ENCODE peak calls at places on chromosomes 3 and 15, in six cellular contexts. X, P, S, O, V and I are unnamed samples.

GRCh38 chr15:77183066-77183465 is 112.2 kb upstream of the TSPAN3 start:
- DNase-seq in X (no peak), P (no peak), S (no peak), O (no peak), V (no peak), I (no peak)

GRCh38 chr3:163056874-163057497 is 1560.4 kb downstream of the OTOL1 start:
- DNase-seq in X (peak; percentile 56), P (peak; percentile 41), S (no peak), O (no peak), V (peak; percentile 11), I (peak; percentile 70)

GRCh38 chr15:73295630-73296286 is 73.0 kb downstream of the HCN4 start:
- DNase-seq in X (no peak), P (no peak), S (no peak), O (no peak), V (peak; percentile 75), I (no peak)

GRCh38 chr3:183212096-183212495 is 41.0 kb upstream of the B3GNT5 start:
- DNase-seq in X (no peak), P (no peak), S (no peak), O (no peak), V (peak; percentile 78), I (no peak)

GRCh38 chr3:28726840-28727239 is 378.2 kb upstream of the AZI2 start:
- DNase-seq in X (peak; percentile 31), P (peak; percentile 23), S (no peak), O (no peak), V (peak; percentile 5), I (peak; percentile 52)

GRCh38 chr3:43606274-43606673 is 15.5 kb downstream of the ANO10 start:
- DNase-seq in X (no peak), P (peak; percentile 33), S (no peak), O (no peak), V (no peak), I (no peak)

GRCh38 chr3:168336276-168336675 is 240.6 kb upstream of the GOLIM4 start:
- DNase-seq in X (no peak), P (no peak), S (no peak), O (no peak), V (no peak), I (no peak)

GRCh38 chr3:63961891-63962290 is 49.7 kb upstream of the SCAANT1 start:
- DNase-seq in X (peak; percentile 58), P (no peak), S (no peak), O (no peak), V (peak; percentile 41), I (no peak)

GRCh38 chr15:25742421-25743159 is 120.5 kb downstream of the ATP10A start:
- DNase-seq in X (no peak), P (no peak), S (no peak), O (no peak), V (no peak), I (no peak)

GRCh38 chr15:88490036-88490435 is 22.5 kb downstream of the MRPS11 start:
- DNase-seq in X (no peak), P (no peak), S (no peak), O (no peak), V (no peak), I (peak; percentile 42)

GRCh38 chr3:142281474-142281873 is 56.1 kb upstream of the GK5 start:
- DNase-seq in X (no peak), P (no peak), S (no peak), O (no peak), V (no peak), I (no peak)

GRCh38 chr15:70111203-70112017 is 13.7 kb upstream of the TLE3 start:
- DNase-seq in X (peak; percentile 72), P (peak; percentile 93), S (no peak), O (no peak), V (no peak), I (peak; percentile 92)

GRCh38 chr3:129739613-129740012 is 133.1 kb upstream of the PLXND1 start:
- DNase-seq in X (no peak), P (no peak), S (no peak), O (no peak), V (no peak), I (no peak)

GRCh38 chr3:185084883-185085282 is 68.0 kb downstream of the C3orf70 start:
- DNase-seq in X (no peak), P (no peak), S (no peak), O (no peak), V (no peak), I (no peak)

GRCh38 chr15:70034596-70034995 is 63.1 kb downstream of the TLE3 start:
- DNase-seq in X (no peak), P (no peak), S (no peak), O (no peak), V (no peak), I (peak; percentile 37)

GRCh38 chr3:128050597-128050996 is 1.6 kb upstream of the SEC61A1 start:
- DNase-seq in X (no peak), P (no peak), S (no peak), O (no peak), V (no peak), I (no peak)

GRCh38 chr3:193962986-193963683 is 172.8 kb upstream of the HES1 start:
- DNase-seq in X (no peak), P (no peak), S (no peak), O (no peak), V (no peak), I (no peak)

GRCh38 chr3:111595239-111595638 is at the start of gene ZBED2:
- DNase-seq in X (no peak), P (no peak), S (no peak), O (no peak), V (no peak), I (no peak)

GRCh38 chr3:4757949-4758855 is 221.0 kb upstream of the BHLHE40 start:
- DNase-seq in X (no peak), P (no peak), S (no peak), O (no peak), V (no peak), I (no peak)

GRCh38 chr3:170811515-170811914 is 58.5 kb downstream of the RPL22L1 start:
- DNase-seq in X (no peak), P (no peak), S (no peak), O (no peak), V (no peak), I (no peak)

GRCh38 chr3:34139566-34139965 is 341.1 kb downstream of the PDCD6IP start:
- DNase-seq in X (no peak), P (no peak), S (no peak), O (no peak), V (no peak), I (no peak)

GRCh38 chr3:19213608-19214220 is 65.4 kb downstream of the KCNH8 start:
- DNase-seq in X (peak; percentile 17), P (no peak), S (no peak), O (no peak), V (no peak), I (no peak)

GRCh38 chr3:148202386-148202785 is 495.3 kb upstream of the AGTR1 start:
- DNase-seq in X (no peak), P (no peak), S (no peak), O (no peak), V (no peak), I (no peak)

GRCh38 chr3:126979076-126979628 is 3.8 kb upstream of the PLXNA1 start:
- DNase-seq in X (no peak), P (no peak), S (no peak), O (peak; percentile 6), V (no peak), I (peak; percentile 24)

GRCh38 chr3:124965413-124965812 is 30.9 kb upstream of the MUC13 start:
- DNase-seq in X (no peak), P (no peak), S (no peak), O (no peak), V (no peak), I (no peak)

GRCh38 chr3:174488527-174488926 is 370.6 kb upstream of the NAALADL2 start:
- DNase-seq in X (no peak), P (no peak), S (no peak), O (no peak), V (no peak), I (no peak)

GRCh38 chr15:53305554-53305953 is 453.9 kb downstream of the WDR72 start:
- DNase-seq in X (peak; percentile 6), P (no peak), S (no peak), O (no peak), V (no peak), I (no peak)

GRCh38 chr15:49247556-49248102 is 77.6 kb downstream of the GALK2 start:
- DNase-seq in X (no peak), P (no peak), S (no peak), O (no peak), V (no peak), I (no peak)

GRCh38 chr3:22735373-22735772 is 467.8 kb upstream of the UBE2E2 start:
- DNase-seq in X (no peak), P (no peak), S (no peak), O (no peak), V (no peak), I (no peak)

GRCh38 chr3:130688015-130688414 is 58.6 kb downstream of the PIK3R4 start:
- DNase-seq in X (no peak), P (no peak), S (no peak), O (no peak), V (no peak), I (no peak)

GRCh38 chr15:38614621-38615020 is 50.0 kb upstream of the RASGRP1 start:
- DNase-seq in X (no peak), P (no peak), S (no peak), O (no peak), V (no peak), I (no peak)

GRCh38 chr15:57552678-57553334 is 38.9 kb upstream of the MYZAP start:
- DNase-seq in X (no peak), P (no peak), S (no peak), O (no peak), V (no peak), I (no peak)
- H3K27ac ChIP-seq in X (peak overlapping the region; percentile 87), P (peak overlapping the region; percentile 91), S (peak overlapping the region; percentile 83), O (no peak overlapping the region), V (no peak overlapping the region), I (peak overlapping the region; percentile 89)

DNA sequence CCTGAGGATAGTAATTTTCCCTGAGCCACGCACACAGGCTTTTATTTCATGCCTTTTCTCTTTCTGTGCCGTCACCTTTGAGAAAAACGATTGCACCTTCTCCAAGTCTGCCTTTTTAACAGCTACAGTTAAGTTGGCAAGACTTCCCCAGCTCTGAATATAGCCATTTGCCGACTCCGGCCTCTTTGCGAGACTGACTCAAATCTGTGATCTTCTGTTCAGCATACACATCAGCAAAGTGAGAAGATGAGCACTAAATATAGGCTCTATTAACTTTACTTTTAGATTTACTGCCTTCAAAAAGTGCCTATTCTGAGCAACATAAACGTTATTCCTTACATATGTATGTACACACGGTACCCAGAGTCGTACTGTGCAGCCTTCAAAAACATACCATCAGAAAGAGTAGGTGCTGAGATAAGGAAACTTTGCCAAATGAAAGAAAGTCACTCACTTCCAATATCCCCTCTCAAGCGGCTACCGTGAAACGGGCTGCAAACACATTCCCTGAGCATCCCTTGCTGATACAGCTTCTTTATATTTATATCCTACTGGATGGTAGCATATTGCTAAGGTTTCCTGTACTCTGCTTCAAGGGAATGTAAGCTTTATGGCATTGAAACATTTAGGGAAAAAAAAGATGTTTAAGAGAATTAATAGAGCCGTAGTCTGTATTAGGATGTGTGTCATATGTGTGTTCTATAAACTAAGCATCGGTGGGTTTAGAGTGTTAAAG is 283.3 kb upstream of the TPRG1 start:
- DNase-seq in X (no peak), P (no peak), S (no peak), O (no peak), V (no peak), I (no peak)
- H3K4me3 ChIP-seq in X (no peak overlapping the region), P (no peak overlapping the region), S (no peak overlapping the region), O (no peak overlapping the region), V (no peak overlapping the region), I (no peak overlapping the region)

GRCh38 chr3:73604491-73604890 is 20.2 kb downstream of the PDZRN3 start:
- DNase-seq in X (no peak), P (no peak), S (no peak), O (no peak), V (no peak), I (no peak)
- H3K27ac ChIP-seq in X (no peak overlapping the region), P (no peak overlapping the region), S (no peak overlapping the region), O (no peak overlapping the region), V (no peak overlapping the region), I (no peak overlapping the region)

GRCh38 chr15:32979710-32980109 is 214.8 kb downstream of the FMN1 start:
- DNase-seq in X (no peak), P (no peak), S (no peak), O (no peak), V (no peak), I (no peak)
- H3K4me3 ChIP-seq in X (no peak overlapping the region), P (no peak overlapping the region), S (no peak overlapping the region), O (no peak overlapping the region), V (no peak overlapping the region), I (no peak overlapping the region)